ENCODE peak calls at places on chromosome 7, in five cellular contexts. One of them, this sample, is unnamed.

GRCh38 chr7:142323706-142324105 is 65.8 kb upstream of the PRSS58 start:
- DNase-seq in GM12865: peak; percentile 10
- DNase-seq in NCI-H2081: peak; percentile 59
- DNase-seq in AG04449: no peak
- DNase-seq in RWPE1: no peak
- DNase-seq in this sample: no peak

GRCh38 chr7:16697507-16698199 is 51.7 kb downstream of the BZW2 start:
- DNase-seq in GM12865: no peak
- DNase-seq in NCI-H2081: no peak
- DNase-seq in AG04449: peak; percentile 59
- DNase-seq in RWPE1: no peak
- DNase-seq in this sample: no peak

GRCh38 chr7:43747703-43748102 is 10.8 kb upstream of the BLVRA start:
- DNase-seq in GM12865: no peak
- DNase-seq in NCI-H2081: no peak
- DNase-seq in AG04449: no peak
- DNase-seq in RWPE1: no peak
- DNase-seq in this sample: no peak

GRCh38 chr7:25820432-25821040 is 331.5 kb upstream of the NFE2L3 start:
- DNase-seq in GM12865: peak; percentile 28
- DNase-seq in NCI-H2081: no peak
- DNase-seq in AG04449: no peak
- DNase-seq in RWPE1: peak; percentile 30
- DNase-seq in this sample: no peak

GRCh38 chr7:91832493-91833045 is 47.9 kb downstream of the MTERF1 start:
- DNase-seq in GM12865: no peak
- DNase-seq in NCI-H2081: no peak
- DNase-seq in AG04449: no peak
- DNase-seq in RWPE1: no peak
- DNase-seq in this sample: no peak

GRCh38 chr7:34031156-34031555 is 125.8 kb downstream of the BMPER start:
- DNase-seq in GM12865: no peak
- DNase-seq in NCI-H2081: no peak
- DNase-seq in AG04449: no peak
- DNase-seq in RWPE1: no peak
- DNase-seq in this sample: no peak

GRCh38 chr7:98165827-98166667 is 45.2 kb upstream of the BHLHA15 start:
- DNase-seq in GM12865: peak; percentile 60
- DNase-seq in NCI-H2081: peak; percentile 57
- DNase-seq in AG04449: no peak
- DNase-seq in RWPE1: no peak
- DNase-seq in this sample: peak; percentile 89

GRCh38 chr7:157462840-157463239 is 126.0 kb downstream of the DNAJB6 start:
- DNase-seq in GM12865: no peak
- DNase-seq in NCI-H2081: no peak
- DNase-seq in AG04449: no peak
- DNase-seq in RWPE1: no peak
- DNase-seq in this sample: no peak

GRCh38 chr7:916291-916941 is 38.1 kb downstream of the ADAP1 start:
- DNase-seq in GM12865: no peak
- DNase-seq in NCI-H2081: no peak
- DNase-seq in AG04449: no peak
- DNase-seq in RWPE1: no peak
- DNase-seq in this sample: peak; percentile 48

GRCh38 chr7:66335318-66335717 is 130.2 kb downstream of the TPST1 start:
- DNase-seq in GM12865: no peak
- DNase-seq in NCI-H2081: no peak
- DNase-seq in AG04449: no peak
- DNase-seq in RWPE1: no peak
- DNase-seq in this sample: no peak

GRCh38 chr7:115782716-115783460 is 247.7 kb downstream of the TFEC start:
- DNase-seq in GM12865: no peak
- DNase-seq in NCI-H2081: peak; percentile 84
- DNase-seq in AG04449: no peak
- DNase-seq in RWPE1: no peak
- DNase-seq in this sample: no peak

GRCh38 chr7:83648464-83649241 is at the start of gene SEMA3E:
- DNase-seq in GM12865: peak; percentile 9
- DNase-seq in NCI-H2081: no peak
- DNase-seq in AG04449: no peak
- DNase-seq in RWPE1: no peak
- DNase-seq in this sample: no peak

GRCh38 chr7:43725251-43725650 is 4.1 kb downstream of the COA1 start:
- DNase-seq in GM12865: no peak
- DNase-seq in NCI-H2081: no peak
- DNase-seq in AG04449: no peak
- DNase-seq in RWPE1: no peak
- DNase-seq in this sample: no peak

GRCh38 chr7:23931633-23932032 is 221.6 kb downstream of the STK31 start:
- DNase-seq in GM12865: no peak
- DNase-seq in NCI-H2081: no peak
- DNase-seq in AG04449: no peak
- DNase-seq in RWPE1: no peak
- DNase-seq in this sample: no peak

GRCh38 chr7:148327379-148327778 is 263.2 kb upstream of the C7orf33 start:
- DNase-seq in GM12865: no peak
- DNase-seq in NCI-H2081: no peak
- DNase-seq in AG04449: no peak
- DNase-seq in RWPE1: peak; percentile 77
- DNase-seq in this sample: no peak

GRCh38 chr7:111587126-111587525 is 24.8 kb upstream of the IMMP2L start:
- DNase-seq in GM12865: no peak
- DNase-seq in NCI-H2081: no peak
- DNase-seq in AG04449: no peak
- DNase-seq in RWPE1: no peak
- DNase-seq in this sample: no peak

GRCh38 chr7:5629941-5630340 is 151.5 kb downstream of the RNF216 start:
- DNase-seq in GM12865: no peak
- DNase-seq in NCI-H2081: no peak
- DNase-seq in AG04449: no peak
- DNase-seq in RWPE1: peak; percentile 79
- DNase-seq in this sample: no peak

GRCh38 chr7:116180302-116180701 is 30.0 kb upstream of the TES start:
- DNase-seq in GM12865: peak; percentile 53
- DNase-seq in NCI-H2081: peak; percentile 37
- DNase-seq in AG04449: no peak
- DNase-seq in RWPE1: peak; percentile 47
- DNase-seq in this sample: no peak

GRCh38 chr7:5437348-5437892 is 13.8 kb upstream of the TNRC18 start:
- DNase-seq in GM12865: no peak
- DNase-seq in NCI-H2081: no peak
- DNase-seq in AG04449: no peak
- DNase-seq in RWPE1: no peak
- DNase-seq in this sample: no peak

GRCh38 chr7:192035-192649 is at the start of gene FAM20C:
- DNase-seq in GM12865: no peak
- DNase-seq in NCI-H2081: peak; percentile 67
- DNase-seq in AG04449: no peak
- DNase-seq in RWPE1: peak; percentile 90
- DNase-seq in this sample: peak; percentile 89

GRCh38 chr7:152664636-152665035 is 11.3 kb downstream of the XRCC2 start:
- DNase-seq in GM12865: no peak
- DNase-seq in NCI-H2081: no peak
- DNase-seq in AG04449: no peak
- DNase-seq in RWPE1: no peak
- DNase-seq in this sample: no peak

This sample was measured in left lung.